ENCODE peak calls at places on chromosomes 13 and 19, in six cellular contexts. S is T-cell; R is activated naive CD4-positive, alpha-beta T cell treated with anti-CD3 and anti-CD28 coated beads, Interleukin-2, amount 10 ng/mL, durations not matched to agents 7 days and 5 days; E is activated CD4-positive, CD25-positive, alpha-beta regulatory T cell treated with anti-CD3 and anti-CD28 coated beads, Interleukin-2, amount 50 U/mL, for 72 hours; K is neural progenitor cell; Y is activated CD8-positive, alpha-beta memory T cell treated with anti-CD3 and anti-CD28 coated beads for 48 hours. V is an unnamed sample.

GRCh38 chr19:53903055-53903680 is 5.9 kb upstream of the CACNG7 start:
- DNase-seq in R (peak), K (peak), E (no peak), Y (no peak), S (peak), V (no peak)

GRCh38 chr19:22617614-22618325 is 16.4 kb upstream of the ZNF492 start:
- DNase-seq in R (no peak), E (no peak), K (no peak), Y (no peak), S (no peak), V (no peak)

GRCh38 chr19:33040994-33041827 is 23.5 kb downstream of the RHPN2 start:
- DNase-seq in E (no peak), R (no peak), Y (no peak), K (no peak), S (no peak), V (no peak)

GRCh38 chr19:13699786-13700185 is 64.5 kb upstream of the MRI1 start:
- DNase-seq in S (no peak), Y (no peak), K (no peak), R (no peak), E (no peak), V (no peak)

GRCh38 chr13:39600766-39601165 is 2.2 kb downstream of the LHFPL6 start:
- DNase-seq in S (no peak), Y (no peak), E (no peak), K (peak), R (no peak), V (no peak)

GRCh38 chr13:44660050-44660449 is 83.9 kb upstream of the TSC22D1 start:
- DNase-seq in S (no peak), R (no peak), E (no peak), Y (no peak), K (no peak), V (no peak)

GRCh38 chr13:33347866-33348265 is 62.3 kb upstream of the STARD13 start:
- DNase-seq in S (no peak), E (no peak), K (no peak), R (no peak), Y (no peak), V (no peak)

GRCh38 chr19:45364696-45365095 is 5.7 kb downstream of the ERCC2 start:
- DNase-seq in Y (no peak), R (no peak), K (no peak), E (no peak), S (no peak), V (no peak)

GRCh38 chr19:16726916-16727315 is 7.3 kb downstream of the NWD1 start:
- DNase-seq in S (no peak), E (no peak), K (no peak), Y (no peak), R (no peak), V (peak)

GRCh38 chr19:611506-611869 is 21.8 kb downstream of the HCN2 start:
- DNase-seq in R (peak), K (no peak), Y (peak), E (peak), S (peak), V (no peak)

GRCh38 chr13:60213236-60213746 is 49.6 kb upstream of the DIAPH3 start:
- DNase-seq in K (no peak), E (no peak), Y (no peak), R (no peak), S (no peak), V (peak)

GRCh38 chr13:107031691-107032090 is 463.8 kb upstream of the ARGLU1 start:
- DNase-seq in R (no peak), E (no peak), Y (no peak), S (no peak), K (no peak), V (no peak)

GRCh38 chr13:51125495-51126226 is 14.6 kb upstream of the C13orf42 start:
- DNase-seq in S (peak), K (peak), E (peak), Y (peak), R (peak), V (peak)

GRCh38 chr19:41711376-41712261 is 3.2 kb downstream of the CEACAM5 start:
- DNase-seq in S (no peak), K (no peak), E (no peak), Y (no peak), R (no peak), V (no peak)

GRCh38 chr13:71638728-71639127 is 228.3 kb downstream of the DACH1 start:
- DNase-seq in S (no peak), R (no peak), E (no peak), K (no peak), Y (no peak), V (no peak)

GRCh38 chr19:41697198-41697855 is 9.3 kb upstream of the CEACAM7 start:
- DNase-seq in Y (no peak), K (no peak), E (peak), S (no peak), R (peak), V (no peak)

GRCh38 chr13:111112196-111112595 is 2.9 kb upstream of the ARHGEF7 start:
- DNase-seq in R (no peak), E (no peak), K (no peak), S (no peak), Y (no peak), V (no peak)

GRCh38 chr19:3893509-3894179 is 13.2 kb downstream of the ATCAY start:
- DNase-seq in K (no peak), S (no peak), Y (no peak), R (no peak), E (no peak), V (no peak)

GRCh38 chr13:100305398-100305797 is 216.5 kb downstream of the PCCA start:
- DNase-seq in Y (no peak), K (no peak), S (no peak), E (no peak), R (no peak), V (no peak)

GRCh38 chr13:74487091-74487722 is 353.0 kb upstream of the KLF12 start:
- DNase-seq in R (no peak), E (no peak), Y (no peak), S (no peak), K (no peak), V (no peak)

GRCh38 chr13:94682229-94682628 is 30.1 kb downstream of the SOX21 start:
- DNase-seq in E (no peak), Y (no peak), R (no peak), S (no peak), K (no peak), V (no peak)

GRCh38 chr13:113547248-113547971 is 37.1 kb upstream of the TFDP1 start:
- DNase-seq in S (no peak), Y (no peak), R (no peak), E (no peak), K (no peak), V (no peak)

GRCh38 chr19:23403581-23404324 is 8.5 kb upstream of the ZNF91 start:
- DNase-seq in S (no peak), E (no peak), R (no peak), K (peak), Y (no peak), V (peak)

GRCh38 chr13:21150013-21150412 is 26.3 kb downstream of the SKA3 start:
- DNase-seq in S (no peak), Y (no peak), K (no peak), E (no peak), R (no peak), V (no peak)

GRCh38 chr13:103315701-103316100 is 249.5 kb upstream of the SLC10A2 start:
- DNase-seq in Y (no peak), S (no peak), E (no peak), R (no peak), K (no peak), V (no peak)

GRCh38 chr13:32314271-32314967 is 744 bp downstream of the ZAR1L start:
- DNase-seq in K (no peak), Y (no peak), S (no peak), E (no peak), R (no peak), V (no peak)

GRCh38 chr19:16569609-16570320 is 2.5 kb downstream of the SLC35E1 start:
- DNase-seq in E (no peak), R (no peak), K (no peak), S (no peak), Y (no peak), V (no peak)

GRCh38 chr19:5536337-5536894 is 31.3 kb downstream of the TINCR start:
- DNase-seq in Y (no peak), E (no peak), K (peak), R (no peak), S (no peak), V (peak)

GRCh38 chr13:54184576-54184975 is 1156.0 kb downstream of the OLFM4 start:
- DNase-seq in K (no peak), Y (no peak), S (no peak), E (no peak), R (no peak), V (no peak)

GRCh38 chr13:49641810-49642291 is 13.5 kb downstream of the ARL11 start:
- DNase-seq in S (no peak), Y (no peak), R (no peak), E (no peak), K (no peak), V (no peak)

GRCh38 chr19:35295792-35296462 is 4.0 kb downstream of the MAG start:
- DNase-seq in Y (no peak), K (no peak), E (peak), R (peak), S (peak), V (no peak)

V was measured in NCI-H1105 treated with DMSO at 0.1 percent for 48 hours.